ENCODE peak calls at places on chromosomes 5 and 9, in six cellular contexts. E is bronchial epithelial cell, P is endothelial cell, J is IMR-90, U is gastrocnemius medialis, V is choroid plexus epithelial cell. L is an unnamed sample.

GRCh38 chr5:170151105-170151831 is 45.6 kb downstream of the FOXI1 start:
- DNase-seq in E (peak), P (no peak), J (peak), U (no peak), V (peak), L (peak)

GRCh38 chr9:121298689-121299112 is 30.7 kb downstream of the GSN start:
- DNase-seq in E (peak), P (no peak), J (no peak), U (no peak), V (no peak), L (no peak)

GRCh38 chr9:132896906-132897305 is 18.2 kb downstream of the SPACA9 start:
- DNase-seq in E (no peak), P (no peak), J (peak), U (no peak), V (no peak), L (no peak)

GRCh38 chr9:136572003-136572595 is 26.3 kb upstream of the NOTCH1 start:
- DNase-seq in E (peak), P (peak), J (peak), U (no peak), V (peak), L (no peak)

GRCh38 chr9:17116400-17116837 is 18.4 kb upstream of the CNTLN start:
- DNase-seq in E (peak), P (no peak), J (peak), U (no peak), V (peak), L (peak)

GRCh38 chr5:137310051-137310730 is 188.9 kb downstream of the SPOCK1 start:
- DNase-seq in E (peak), P (no peak), J (peak), U (no peak), V (peak), L (peak)

GRCh38 chr5:53820802-53821171 is 260.3 kb downstream of the NDUFS4 start:
- DNase-seq in E (peak), P (no peak), J (peak), U (no peak), V (no peak), L (peak)

GRCh38 chr5:42982107-42982622 is 58.0 kb downstream of the ANXA2R start:
- DNase-seq in E (no peak), P (no peak), J (no peak), U (no peak), V (no peak), L (peak)

GRCh38 chr9:90801175-90801506 is 478 bp upstream of the SYK start:
- DNase-seq in E (no peak), P (no peak), J (no peak), U (no peak), V (no peak), L (no peak)

GRCh38 chr5:633521-633955 is 21.4 kb downstream of the CEP72 start:
- DNase-seq in E (peak), P (no peak), J (peak), U (no peak), V (peak), L (no peak)

GRCh38 chr9:96871176-96871575 is 16.9 kb upstream of the ZNF782 start:
- DNase-seq in E (peak), P (no peak), J (no peak), U (no peak), V (no peak), L (no peak)

GRCh38 chr9:37034320-37034937 is 361 bp upstream of the PAX5 start:
- DNase-seq in E (no peak), P (peak), J (no peak), U (no peak), V (no peak), L (no peak)

GRCh38 chr5:54093861-54094260 is 216.5 kb downstream of the ARL15 start:
- DNase-seq in E (no peak), P (no peak), J (peak), U (no peak), V (no peak), L (no peak)

GRCh38 chr5:157431544-157432200 is 28.3 kb upstream of the NIPAL4 start:
- DNase-seq in E (peak), P (no peak), J (peak), U (peak), V (peak), L (peak)

GRCh38 chr9:124475868-124476690 is 25.8 kb downstream of the ADGRD2 start:
- DNase-seq in E (no peak), P (no peak), J (no peak), U (no peak), V (no peak), L (no peak)

GRCh38 chr5:139075066-139076050 is 122.8 kb downstream of the SIL1 start:
- DNase-seq in E (no peak), P (no peak), J (no peak), U (no peak), V (no peak), L (no peak)